ENCODE peak calls at places on chromosomes 2 and 18, in eight cellular contexts. M, F, X, A, D, O, B and Y are unnamed samples.

GRCh38 chr2:221434155-221434554 is 137.9 kb downstream of the EPHA4 start:
- DNase-seq in M (no peak), F (no peak), X (no peak), A (no peak), D (no peak), O (no peak), B (no peak), Y (no peak)

GRCh38 chr2:1014802-1015201 is 64.2 kb downstream of the SNTG2 start:
- DNase-seq in M (no peak), F (no peak), X (no peak), A (no peak), D (no peak), O (no peak), B (no peak), Y (peak; percentile 59)

GRCh38 chr2:218785103-218785502 is 3.2 kb downstream of the CYP27A1 start:
- DNase-seq in M (no peak), F (no peak), X (no peak), A (no peak), D (no peak), O (no peak), B (no peak), Y (no peak)

GRCh38 chr2:214765180-214765579 is 44.3 kb downstream of the BARD1 start:
- DNase-seq in M (no peak), F (no peak), X (no peak), A (no peak), D (no peak), O (no peak), B (peak; percentile 0), Y (no peak)

GRCh38 chr18:24009651-24010333 is 4.8 kb upstream of the TTC39C start:
- DNase-seq in M (no peak), F (no peak), X (no peak), A (peak; percentile 73), D (no peak), O (peak; percentile 80), B (no peak), Y (no peak)

GRCh38 chr2:80304522-80304878 is at the start of gene LRRTM1:
- DNase-seq in M (peak; percentile 57), F (no peak), X (no peak), A (no peak), D (no peak), O (peak; percentile 32), B (peak; percentile 80), Y (peak; percentile 67)

GRCh38 chr2:51717318-51717717 is 685.4 kb upstream of the NRXN1 start:
- DNase-seq in M (no peak), F (no peak), X (peak; percentile 90), A (no peak), D (no peak), O (no peak), B (no peak), Y (no peak)

GRCh38 chr18:12879840-12880531 is 4.1 kb downstream of the PTPN2 start:
- DNase-seq in M (no peak), F (no peak), X (no peak), A (no peak), D (no peak), O (no peak), B (no peak), Y (peak; percentile 55)